ENCODE peak calls at places on chromosome 16, in seven cellular contexts. H is mesendoderm, F is small intestine, B is brain microvascular endothelial cell, M is GM19239, K is NCI-H1105, P is choroid plexus epithelial cell. X is an unnamed sample.

GRCh38 chr16:79595916-79596450 is 4.6 kb downstream of the MAF start:
- DNase-seq in H (no peak), F (no peak), B (no peak), M (no peak), K (no peak), P (no peak), X (no peak)

GRCh38 chr16:87744750-87745514 is 20.9 kb downstream of the KLHDC4 start:
- DNase-seq in H (no peak), F (peak), B (no peak), M (no peak), K (no peak), P (no peak), X (peak)

GRCh38 chr16:49488740-49489525 is 115.3 kb downstream of the C16orf78 start:
- DNase-seq in H (no peak), F (no peak), B (no peak), M (no peak), K (no peak), P (no peak), X (peak)

GRCh38 chr16:79599837-79600635 is 501 bp downstream of the MAF start:
- DNase-seq in H (peak), F (peak), B (no peak), M (no peak), K (peak), P (peak), X (no peak)

GRCh38 chr16:3960049-3960809 is 79.7 kb upstream of the CREBBP start:
- DNase-seq in H (no peak), F (no peak), B (peak), M (no peak), K (no peak), P (no peak), X (no peak)

GRCh38 chr16:71311553-71312158 is 22.5 kb upstream of the CMTR2 start:
- DNase-seq in H (peak), F (peak), B (no peak), M (no peak), K (no peak), P (peak), X (no peak)

GRCh38 chr16:48623304-48624016 is 13.5 kb upstream of the N4BP1 start:
- DNase-seq in H (peak), F (peak), B (peak), M (peak), K (peak), P (peak), X (peak)

GRCh38 chr16:57316390-57317017 is 32.0 kb upstream of the PLLP start:
- DNase-seq in H (peak), F (no peak), B (peak), M (no peak), K (no peak), P (peak), X (no peak)

GRCh38 chr16:11328172-11329079 is 16.8 kb upstream of the RMI2 start:
- DNase-seq in H (peak), F (peak), B (peak), M (peak), K (no peak), P (peak), X (peak)

GRCh38 chr16:4918790-4919210 is 18.1 kb downstream of the PPL start:
- DNase-seq in H (no peak), F (peak), B (no peak), M (no peak), K (no peak), P (no peak), X (peak)

GRCh38 chr16:31258366-31258765 is 1.4 kb upstream of the ITGAM start:
- DNase-seq in H (no peak), F (no peak), B (no peak), M (no peak), K (no peak), P (no peak), X (no peak)

GRCh38 chr16:69865701-69866100 is 85.4 kb upstream of the CLEC18A start:
- DNase-seq in H (peak), F (no peak), B (peak), M (no peak), K (no peak), P (peak), X (no peak)

GRCh38 chr16:66961065-66961744 is at the start of gene CES3:
- DNase-seq in H (peak), F (peak), B (peak), M (peak), K (no peak), P (peak), X (peak)

GRCh38 chr16:78775161-78775561 is 675.7 kb downstream of the WWOX start:
- DNase-seq in H (no peak), F (no peak), B (no peak), M (no peak), K (no peak), P (no peak), X (no peak)

GRCh38 chr16:3467920-3468319 is 24.4 kb downstream of the NAA60 start:
- DNase-seq in H (peak), F (no peak), B (no peak), M (no peak), K (no peak), P (peak), X (no peak)

GRCh38 chr16:30472328-30472942 is at the start of gene ITGAL:
- DNase-seq in H (peak), F (peak), B (no peak), M (peak), K (no peak), P (no peak), X (peak)

GRCh38 chr16:74029122-74029805 is 267.4 kb upstream of the PSMD7 start:
- DNase-seq in H (no peak), F (peak), B (no peak), M (no peak), K (no peak), P (no peak), X (peak)

GRCh38 chr16:71929048-71929447 is 33.7 kb downstream of the IST1 start:
- DNase-seq in H (peak), F (no peak), B (peak), M (no peak), K (no peak), P (peak), X (peak)

GRCh38 chr16:8173111-8173644 is 417.1 kb downstream of the TMEM114 start:
- DNase-seq in H (peak), F (peak), B (peak), M (peak), K (peak), P (peak), X (peak)

GRCh38 chr16:24988593-24989338 is 26.4 kb downstream of the ARHGAP17 start:
- DNase-seq in H (peak), F (peak), B (peak), M (no peak), K (no peak), P (peak), X (peak)

GRCh38 chr16:12283596-12283995 is 307.1 kb downstream of the SNX29 start:
- DNase-seq in H (no peak), F (no peak), B (no peak), M (no peak), K (no peak), P (no peak), X (no peak)

GRCh38 chr16:86387461-86388440 is 122.6 kb upstream of the FOXF1 start:
- DNase-seq in H (peak), F (no peak), B (peak), M (no peak), K (no peak), P (peak), X (no peak)

GRCh38 chr16:62741692-62742091 is 705.5 kb upstream of the CDH8 start:
- DNase-seq in H (no peak), F (no peak), B (no peak), M (no peak), K (no peak), P (no peak), X (no peak)

GRCh38 chr16:35795361-35796029 is 2336.1 kb downstream of the TP53TG3F start:
- DNase-seq in H (no peak), F (no peak), B (no peak), M (no peak), K (peak), P (no peak), X (no peak)

GRCh38 chr16:24116371-24116770 is 139.8 kb upstream of the CACNG3 start:
- DNase-seq in H (no peak), F (peak), B (no peak), M (no peak), K (no peak), P (no peak), X (no peak)

GRCh38 chr16:50245417-50246298 is 20.7 kb upstream of the ADCY7 start:
- DNase-seq in H (peak), F (peak), B (peak), M (peak), K (peak), P (peak), X (peak)

GRCh38 chr16:86428729-86429472 is 81.4 kb upstream of the FOXF1 start:
- DNase-seq in H (peak), F (no peak), B (no peak), M (no peak), K (no peak), P (peak), X (no peak)

GRCh38 chr16:60788631-60789030 is 1247.6 kb downstream of the CDH8 start:
- DNase-seq in H (peak), F (no peak), B (no peak), M (no peak), K (no peak), P (no peak), X (no peak)

GRCh38 chr16:30567991-30568638 is 3.4 kb downstream of the ZNF688 start:
- DNase-seq in H (no peak), F (no peak), B (peak), M (no peak), K (no peak), P (peak), X (peak)

GRCh38 chr16:2904922-2905240 is 6.8 kb upstream of the FLYWCH1 start:
- DNase-seq in H (no peak), F (no peak), B (no peak), M (no peak), K (no peak), P (no peak), X (no peak)

GRCh38 chr16:81155769-81156168 is 59.6 kb upstream of the GCSH start:
- DNase-seq in H (no peak), F (no peak), B (no peak), M (no peak), K (no peak), P (no peak), X (no peak)

GRCh38 chr16:22336581-22336980 is 37.8 kb downstream of the CDR2 start:
- DNase-seq in H (no peak), F (no peak), B (no peak), M (no peak), K (no peak), P (no peak), X (no peak)

GRCh38 chr16:4372578-4373355 is 1.1 kb downstream of the VASN start:
- DNase-seq in H (peak), F (no peak), B (peak), M (no peak), K (peak), P (no peak), X (no peak)

X was measured in transverse colon.